ENCODE peak calls at places on chromosomes 7 and 10, in nine cellular contexts. One of them, this sample, is unnamed.

GRCh38 chr7:156494960-156495359 is 145.6 kb upstream of the RNF32 start:
- DNase-seq in left colon: no peak
- DNase-seq in NCI-H1105 treated with DMSO at 0.1 percent for 48 hours: no peak
- DNase-seq in GM10248: no peak
- DNase-seq in NCI-H82: no peak
- DNase-seq in mesothelial cell of epicardium: no peak
- DNase-seq in NCI-H2171 treated with DMSO at 0.1 percent for 48 hours: peak
- DNase-seq in HS-5: no peak
- DNase-seq in GDM1: no peak
- DNase-seq in this sample: no peak

GRCh38 chr7:38306136-38306535 is 32.7 kb upstream of the TARP start:
- DNase-seq in mesothelial cell of epicardium: no peak
- DNase-seq in NCI-H82: no peak
- DNase-seq in GDM1: no peak
- DNase-seq in NCI-H1105 treated with DMSO at 0.1 percent for 48 hours: no peak
- DNase-seq in left colon: no peak
- DNase-seq in GM10248: no peak
- DNase-seq in HS-5: no peak
- DNase-seq in NCI-H2171 treated with DMSO at 0.1 percent for 48 hours: no peak
- DNase-seq in this sample: no peak

GRCh38 chr10:102631525-102632393 is 12.5 kb upstream of the TRIM8 start:
- DNase-seq in HS-5: no peak
- DNase-seq in NCI-H82: no peak
- DNase-seq in NCI-H2171 treated with DMSO at 0.1 percent for 48 hours: no peak
- DNase-seq in GDM1: no peak
- DNase-seq in mesothelial cell of epicardium: no peak
- DNase-seq in left colon: peak
- DNase-seq in NCI-H1105 treated with DMSO at 0.1 percent for 48 hours: no peak
- DNase-seq in GM10248: no peak
- DNase-seq in this sample: no peak

GRCh38 chr10:42795701-42796100 is 13.1 kb downstream of the BMS1 start:
- DNase-seq in NCI-H2171 treated with DMSO at 0.1 percent for 48 hours: no peak
- DNase-seq in HS-5: no peak
- DNase-seq in NCI-H82: no peak
- DNase-seq in GM10248: no peak
- DNase-seq in left colon: no peak
- DNase-seq in GDM1: no peak
- DNase-seq in NCI-H1105 treated with DMSO at 0.1 percent for 48 hours: no peak
- DNase-seq in mesothelial cell of epicardium: no peak
- DNase-seq in this sample: no peak

GRCh38 chr10:117545141-117546019 is 2.8 kb downstream of the EMX2 start:
- DNase-seq in HS-5: no peak
- DNase-seq in GDM1: no peak
- DNase-seq in NCI-H1105 treated with DMSO at 0.1 percent for 48 hours: no peak
- DNase-seq in left colon: no peak
- DNase-seq in NCI-H2171 treated with DMSO at 0.1 percent for 48 hours: no peak
- DNase-seq in NCI-H82: no peak
- DNase-seq in GM10248: no peak
- DNase-seq in mesothelial cell of epicardium: no peak
- DNase-seq in this sample: no peak

GRCh38 chr7:35570926-35571325 is 124.0 kb downstream of the HERPUD2 start:
- DNase-seq in left colon: no peak
- DNase-seq in mesothelial cell of epicardium: no peak
- DNase-seq in GDM1: no peak
- DNase-seq in GM10248: no peak
- DNase-seq in HS-5: no peak
- DNase-seq in NCI-H1105 treated with DMSO at 0.1 percent for 48 hours: no peak
- DNase-seq in NCI-H82: no peak
- DNase-seq in NCI-H2171 treated with DMSO at 0.1 percent for 48 hours: no peak
- DNase-seq in this sample: no peak

GRCh38 chr10:101134299-101135127 is 3.4 kb downstream of the TLX1 start:
- DNase-seq in GM10248: no peak
- DNase-seq in NCI-H1105 treated with DMSO at 0.1 percent for 48 hours: no peak
- DNase-seq in HS-5: no peak
- DNase-seq in NCI-H82: no peak
- DNase-seq in mesothelial cell of epicardium: no peak
- DNase-seq in GDM1: no peak
- DNase-seq in left colon: no peak
- DNase-seq in NCI-H2171 treated with DMSO at 0.1 percent for 48 hours: no peak
- DNase-seq in this sample: no peak

GRCh38 chr10:96380821-96381220 is 22.0 kb upstream of the OPALIN start:
- DNase-seq in NCI-H2171 treated with DMSO at 0.1 percent for 48 hours: no peak
- DNase-seq in HS-5: no peak
- DNase-seq in GDM1: no peak
- DNase-seq in GM10248: no peak
- DNase-seq in NCI-H1105 treated with DMSO at 0.1 percent for 48 hours: no peak
- DNase-seq in NCI-H82: no peak
- DNase-seq in mesothelial cell of epicardium: no peak
- DNase-seq in left colon: no peak
- DNase-seq in this sample: no peak

GRCh38 chr7:48803250-48803649 is 121.1 kb upstream of the CDC14C start:
- DNase-seq in NCI-H82: no peak
- DNase-seq in NCI-H1105 treated with DMSO at 0.1 percent for 48 hours: no peak
- DNase-seq in left colon: no peak
- DNase-seq in GDM1: no peak
- DNase-seq in mesothelial cell of epicardium: no peak
- DNase-seq in GM10248: no peak
- DNase-seq in HS-5: no peak
- DNase-seq in NCI-H2171 treated with DMSO at 0.1 percent for 48 hours: no peak
- DNase-seq in this sample: no peak

GRCh38 chr7:120733143-120733542 is 124.8 kb downstream of the TSPAN12 start:
- DNase-seq in NCI-H82: no peak
- DNase-seq in GM10248: no peak
- DNase-seq in mesothelial cell of epicardium: no peak
- DNase-seq in HS-5: peak
- DNase-seq in GDM1: no peak
- DNase-seq in NCI-H1105 treated with DMSO at 0.1 percent for 48 hours: no peak
- DNase-seq in left colon: no peak
- DNase-seq in NCI-H2171 treated with DMSO at 0.1 percent for 48 hours: no peak
- DNase-seq in this sample: no peak

GRCh38 chr7:91953618-91954017 is 13.0 kb downstream of the AKAP9 start:
- DNase-seq in HS-5: no peak
- DNase-seq in GDM1: no peak
- DNase-seq in NCI-H2171 treated with DMSO at 0.1 percent for 48 hours: no peak
- DNase-seq in mesothelial cell of epicardium: no peak
- DNase-seq in GM10248: no peak
- DNase-seq in NCI-H82: peak
- DNase-seq in left colon: no peak
- DNase-seq in NCI-H1105 treated with DMSO at 0.1 percent for 48 hours: no peak
- DNase-seq in this sample: no peak

GRCh38 chr10:36188461-36188860 is 546.4 kb upstream of the FZD8 start:
- DNase-seq in GDM1: no peak
- DNase-seq in NCI-H1105 treated with DMSO at 0.1 percent for 48 hours: peak
- DNase-seq in HS-5: no peak
- DNase-seq in NCI-H82: no peak
- DNase-seq in NCI-H2171 treated with DMSO at 0.1 percent for 48 hours: peak
- DNase-seq in GM10248: no peak
- DNase-seq in left colon: no peak
- DNase-seq in mesothelial cell of epicardium: no peak
- DNase-seq in this sample: no peak

GRCh38 chr10:93294004-93294403 is 188.1 kb downstream of the MYOF start:
- DNase-seq in NCI-H1105 treated with DMSO at 0.1 percent for 48 hours: no peak
- DNase-seq in NCI-H2171 treated with DMSO at 0.1 percent for 48 hours: no peak
- DNase-seq in mesothelial cell of epicardium: no peak
- DNase-seq in GM10248: no peak
- DNase-seq in NCI-H82: no peak
- DNase-seq in HS-5: no peak
- DNase-seq in left colon: no peak
- DNase-seq in GDM1: no peak
- DNase-seq in this sample: no peak

GRCh38 chr7:54615-55014 is 137.8 kb upstream of the FAM20C start:
- DNase-seq in mesothelial cell of epicardium: no peak
- DNase-seq in NCI-H1105 treated with DMSO at 0.1 percent for 48 hours: no peak
- DNase-seq in NCI-H82: no peak
- DNase-seq in HS-5: no peak
- DNase-seq in GM10248: no peak
- DNase-seq in GDM1: no peak
- DNase-seq in left colon: no peak
- DNase-seq in NCI-H2171 treated with DMSO at 0.1 percent for 48 hours: no peak
- DNase-seq in this sample: no peak

GRCh38 chr7:129615018-129615417 is 3.5 kb downstream of the NRF1 start:
- DNase-seq in NCI-H1105 treated with DMSO at 0.1 percent for 48 hours: no peak
- DNase-seq in NCI-H82: no peak
- DNase-seq in NCI-H2171 treated with DMSO at 0.1 percent for 48 hours: no peak
- DNase-seq in left colon: no peak
- DNase-seq in GDM1: peak
- DNase-seq in mesothelial cell of epicardium: no peak
- DNase-seq in HS-5: no peak
- DNase-seq in GM10248: peak
- DNase-seq in this sample: no peak

GRCh38 chr10:58064714-58065528 is 202.8 kb downstream of the IPMK start:
- DNase-seq in NCI-H1105 treated with DMSO at 0.1 percent for 48 hours: peak
- DNase-seq in HS-5: peak
- DNase-seq in GDM1: peak
- DNase-seq in NCI-H2171 treated with DMSO at 0.1 percent for 48 hours: peak
- DNase-seq in GM10248: peak
- DNase-seq in left colon: no peak
- DNase-seq in mesothelial cell of epicardium: no peak
- DNase-seq in NCI-H82: peak
- DNase-seq in this sample: no peak

GRCh38 chr10:132570771-132571564 is 33.4 kb downstream of the INPP5A start:
- DNase-seq in left colon: peak
- DNase-seq in GDM1: no peak
- DNase-seq in GM10248: peak
- DNase-seq in HS-5: no peak
- DNase-seq in NCI-H82: no peak
- DNase-seq in NCI-H2171 treated with DMSO at 0.1 percent for 48 hours: no peak
- DNase-seq in mesothelial cell of epicardium: no peak
- DNase-seq in NCI-H1105 treated with DMSO at 0.1 percent for 48 hours: peak
- DNase-seq in this sample: no peak

GRCh38 chr7:156650042-156650441 is 9.5 kb downstream of the RNF32 start:
- DNase-seq in GM10248: no peak
- DNase-seq in HS-5: no peak
- DNase-seq in NCI-H1105 treated with DMSO at 0.1 percent for 48 hours: no peak
- DNase-seq in NCI-H2171 treated with DMSO at 0.1 percent for 48 hours: no peak
- DNase-seq in left colon: peak
- DNase-seq in GDM1: no peak
- DNase-seq in NCI-H82: no peak
- DNase-seq in mesothelial cell of epicardium: no peak
- DNase-seq in this sample: no peak

GRCh38 chr10:70094287-70094686 is 38.3 kb downstream of the AIFM2 start:
- DNase-seq in left colon: no peak
- DNase-seq in NCI-H1105 treated with DMSO at 0.1 percent for 48 hours: no peak
- DNase-seq in NCI-H2171 treated with DMSO at 0.1 percent for 48 hours: no peak
- DNase-seq in NCI-H82: no peak
- DNase-seq in GM10248: no peak
- DNase-seq in HS-5: no peak
- DNase-seq in GDM1: no peak
- DNase-seq in mesothelial cell of epicardium: no peak
- DNase-seq in this sample: no peak

GRCh38 chr7:132080967-132081668 is 495.2 kb downstream of the PLXNA4 start:
- DNase-seq in GDM1: no peak
- DNase-seq in NCI-H82: no peak
- DNase-seq in left colon: no peak
- DNase-seq in HS-5: no peak
- DNase-seq in GM10248: no peak
- DNase-seq in NCI-H2171 treated with DMSO at 0.1 percent for 48 hours: no peak
- DNase-seq in NCI-H1105 treated with DMSO at 0.1 percent for 48 hours: no peak
- DNase-seq in mesothelial cell of epicardium: no peak
- DNase-seq in this sample: no peak

GRCh38 chr10:69315610-69316312 is 37.5 kb downstream of the HK1 start:
- DNase-seq in NCI-H2171 treated with DMSO at 0.1 percent for 48 hours: no peak
- DNase-seq in GM10248: no peak
- DNase-seq in GDM1: no peak
- DNase-seq in HS-5: no peak
- DNase-seq in NCI-H1105 treated with DMSO at 0.1 percent for 48 hours: no peak
- DNase-seq in left colon: no peak
- DNase-seq in NCI-H82: no peak
- DNase-seq in mesothelial cell of epicardium: no peak
- DNase-seq in this sample: no peak

GRCh38 chr10:94005050-94005449 is 11.3 kb downstream of the PLCE1 start:
- DNase-seq in HS-5: no peak
- DNase-seq in GM10248: no peak
- DNase-seq in left colon: peak
- DNase-seq in NCI-H82: no peak
- DNase-seq in mesothelial cell of epicardium: no peak
- DNase-seq in GDM1: no peak
- DNase-seq in NCI-H1105 treated with DMSO at 0.1 percent for 48 hours: no peak
- DNase-seq in NCI-H2171 treated with DMSO at 0.1 percent for 48 hours: no peak
- DNase-seq in this sample: no peak

GRCh38 chr10:117226813-117227451 is 14.0 kb upstream of the SLC18A2 start:
- DNase-seq in mesothelial cell of epicardium: no peak
- DNase-seq in left colon: no peak
- DNase-seq in HS-5: no peak
- DNase-seq in NCI-H1105 treated with DMSO at 0.1 percent for 48 hours: no peak
- DNase-seq in NCI-H82: peak
- DNase-seq in GM10248: peak
- DNase-seq in NCI-H2171 treated with DMSO at 0.1 percent for 48 hours: no peak
- DNase-seq in GDM1: peak
- DNase-seq in this sample: no peak

GRCh38 chr10:92689663-92690210 is at the start of gene HHEX:
- DNase-seq in left colon: peak
- DNase-seq in NCI-H1105 treated with DMSO at 0.1 percent for 48 hours: no peak
- DNase-seq in GM10248: peak
- DNase-seq in NCI-H82: peak
- DNase-seq in HS-5: no peak
- DNase-seq in GDM1: peak
- DNase-seq in mesothelial cell of epicardium: no peak
- DNase-seq in NCI-H2171 treated with DMSO at 0.1 percent for 48 hours: no peak
- DNase-seq in this sample: peak

GRCh38 chr10:100528123-100528884 is 1.4 kb downstream of the NDUFB8 start:
- DNase-seq in GDM1: no peak
- DNase-seq in NCI-H82: no peak
- DNase-seq in HS-5: no peak
- DNase-seq in NCI-H1105 treated with DMSO at 0.1 percent for 48 hours: no peak
- DNase-seq in left colon: no peak
- DNase-seq in GM10248: no peak
- DNase-seq in mesothelial cell of epicardium: no peak
- DNase-seq in NCI-H2171 treated with DMSO at 0.1 percent for 48 hours: no peak
- DNase-seq in this sample: no peak